ENCODE peak calls at places on chromosomes 1 and 21, in six cellular contexts. F, W, Y, S, Q and M are unnamed samples.

GRCh38 chr21:8989261-8989882 is 1532.0 kb upstream of the TPTE start:
- DNase-seq in F (no peak), W (no peak), Y (no peak), S (no peak), Q (no peak), M (peak)

GRCh38 chr1:11946647-11947046 is 12.1 kb downstream of the PLOD1 start:
- DNase-seq in F (no peak), W (no peak), Y (no peak), S (no peak), Q (no peak), M (no peak)

GRCh38 chr1:192265774-192266173 is 51.0 kb upstream of the RGS21 start:
- DNase-seq in F (no peak), W (no peak), Y (no peak), S (no peak), Q (no peak), M (no peak)

GRCh38 chr1:116273042-116273783 is 99.8 kb upstream of the ATP1A1 start:
- DNase-seq in F (no peak), W (no peak), Y (peak), S (no peak), Q (no peak), M (no peak)

GRCh38 chr1:181506563-181507353 is 23.4 kb downstream of the CACNA1E start:
- DNase-seq in F (no peak), W (no peak), Y (no peak), S (no peak), Q (no peak), M (no peak)

GRCh38 chr1:26469558-26469957 is 2.7 kb upstream of the HMGN2 start:
- DNase-seq in F (no peak), W (no peak), Y (no peak), S (no peak), Q (no peak), M (no peak)

GRCh38 chr1:219174672-219175564 is 1.2 kb downstream of the LYPLAL1 start:
- DNase-seq in F (peak), W (peak), Y (peak), S (peak), Q (no peak), M (peak)

GRCh38 chr21:30257773-30258172 is 25.0 kb downstream of the KRTAP24-1 start:
- DNase-seq in F (peak), W (no peak), Y (peak), S (no peak), Q (no peak), M (no peak)

GRCh38 chr21:21163904-21164303 is 165.7 kb downstream of the NCAM2 start:
- DNase-seq in F (peak), W (no peak), Y (peak), S (peak), Q (no peak), M (peak)